ENCODE peak calls at places on chromosomes 5 and 9, in four cellular contexts. Q is left lung, P is Panc1, X is lower lobe of right lung. D is an unnamed sample. For H3K4me1 and H3K36me3, the result is how much of the 10 kb centered on the place peaks cover.

GRCh38 chr9:123753011-123753410 is 176.9 kb downstream of the DENND1A start:
- DNase-seq in Q (no peak), P (no peak), X (no peak), D (no peak)

GRCh38 chr9:88593537-88594185 is 58.7 kb downstream of the NXNL2 start:
- DNase-seq in Q (no peak), P (peak), X (no peak), D (peak)

GRCh38 chr9:131324736-131325679 is 35.5 kb downstream of the PLPP7 start:
- DNase-seq in Q (no peak), P (no peak), X (peak), D (no peak)

GRCh38 chr5:85670417-85670816 is 947.3 kb upstream of the COX7C start:
- DNase-seq in Q (no peak), P (no peak), X (no peak), D (no peak)

GRCh38 chr5:26791021-26791420 is 247.4 kb downstream of the CDH9 start:
- DNase-seq in Q (no peak), P (peak), X (no peak), D (no peak)

GRCh38 chr9:34759432-34760134 is 49.6 kb upstream of the CCL21 start:
- DNase-seq in Q (no peak), P (no peak), X (no peak), D (no peak)

GRCh38 chr5:134506054-134507039 is 19.1 kb upstream of the JADE2 start:
- DNase-seq in Q (peak), P (no peak), X (peak), D (peak)

GRCh38 chr5:11724947-11725346 is 179.3 kb downstream of the CTNND2 start:
- DNase-seq in Q (no peak), P (no peak), X (no peak), D (no peak)

GRCh38 chr5:96569770-96570169 is 92.4 kb upstream of the CAST start:
- DNase-seq in Q (no peak), P (no peak), X (no peak), D (no peak)

GRCh38 chr5:94691270-94691669 is 72.8 kb downstream of the SLF1 start:
- DNase-seq in Q (no peak), P (no peak), X (no peak), D (no peak)

GRCh38 chr5:101717729-101718128 is 578.4 kb downstream of the SLCO4C1 start:
- DNase-seq in Q (no peak), P (no peak), X (no peak), D (no peak)

GRCh38 chr9:83299556-83299955 is 236.6 kb upstream of the RASEF start:
- DNase-seq in Q (peak), P (no peak), X (no peak), D (no peak)

GRCh38 chr5:68382640-68383039 is 167.1 kb downstream of the PIK3R1 start:
- DNase-seq in Q (no peak), P (no peak), X (no peak), D (no peak)

GRCh38 chr5:6117212-6117611 is 261.1 kb downstream of the MED10 start:
- DNase-seq in Q (no peak), P (no peak), X (no peak), D (no peak)

GRCh38 chr9:120650352-120650751 is 63.9 kb downstream of the MEGF9 start:
- DNase-seq in Q (no peak), P (no peak), X (no peak), D (peak)

GRCh38 chr5:14186132-14186830 is 43.1 kb downstream of the TRIO start:
- DNase-seq in Q (no peak), P (peak), X (no peak), D (no peak)
- H3K4me1 ChIP-seq in Q (half or more), P (half or more), X (half or more), D (under half)

GRCh38 chr9:122418016-122418415 is 47.2 kb downstream of the PTGS1 start:
- DNase-seq in Q (no peak), P (no peak), X (no peak), D (no peak)

DNA sequence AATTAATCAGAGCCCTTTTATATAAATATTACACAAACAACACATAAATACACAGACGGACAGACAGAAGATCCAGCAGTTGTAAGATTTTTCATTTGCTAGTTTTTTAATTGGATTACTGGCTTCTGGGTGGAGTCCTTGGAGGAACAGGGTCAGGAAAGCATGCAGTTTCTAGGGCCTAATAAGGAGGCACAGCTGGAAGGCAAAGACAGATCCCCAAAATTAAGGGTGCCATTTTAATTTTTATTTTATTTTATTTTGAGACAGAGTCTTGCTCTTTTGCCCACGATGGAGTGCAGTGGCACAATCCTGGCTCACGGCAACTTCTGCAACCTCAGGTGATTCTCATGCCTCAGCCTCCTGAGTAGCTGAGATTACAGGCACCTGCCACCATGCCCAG is 49.5 kb downstream of the PTGS1 start:
- DNase-seq in Q (no peak), P (no peak), X (no peak), D (no peak)
- H3K4me3 ChIP-seq in Q (no peak), P (no peak), X (no peak), D (no peak)

GRCh38 chr9:132927704-132928103 is 16.7 kb downstream of the TSC1 start:
- DNase-seq in Q (no peak), P (no peak), X (no peak), D (no peak)

GRCh38 chr9:132919609-132920268 is 24.7 kb downstream of the TSC1 start:
- DNase-seq in Q (no peak), P (no peak), X (no peak), D (no peak)

GRCh38 chr9:132923346-132923902 is 21.0 kb downstream of the TSC1 start:
- DNase-seq in Q (no peak), P (no peak), X (no peak), D (no peak)
- H3K36me3 ChIP-seq in Q (under half), P (under half), X (half or more), D (under half)

GRCh38 chr9:110131499-110131898 is 76.5 kb downstream of the C9orf152 start:
- DNase-seq in Q (no peak), P (no peak), X (no peak), D (no peak)

GRCh38 chr9:110130791-110131416 is 77.1 kb downstream of the C9orf152 start:
- DNase-seq in Q (no peak), P (no peak), X (no peak), D (no peak)

GRCh38 chr9:110128664-110129329 is 79.2 kb downstream of the C9orf152 start:
- DNase-seq in Q (no peak), P (no peak), X (no peak), D (no peak)

GRCh38 chr9:110130211-110130610 is 77.7 kb downstream of the C9orf152 start:
- DNase-seq in Q (no peak), P (no peak), X (no peak), D (no peak)

DNA sequence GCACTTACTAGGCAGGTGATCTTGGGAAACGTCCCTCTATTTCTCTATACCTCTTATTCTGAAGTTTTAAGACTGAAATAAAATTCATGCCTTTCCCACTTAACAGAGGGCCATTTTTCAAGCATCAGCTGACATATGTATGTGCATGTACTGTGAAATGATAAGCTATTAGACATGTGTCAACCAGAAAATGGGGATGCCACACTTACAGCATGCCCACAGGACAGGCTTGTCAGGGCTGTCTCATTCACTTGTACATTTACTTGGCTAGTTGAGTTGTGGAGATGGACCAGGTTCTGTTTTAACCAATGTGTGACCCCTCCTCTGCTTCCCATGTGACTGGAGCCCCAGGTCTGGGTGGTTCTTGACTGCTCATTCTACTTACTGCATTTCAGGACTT is 78.5 kb downstream of the C9orf152 start:
- DNase-seq in Q (no peak), P (no peak), X (no peak), D (no peak)
- H3K4me1 ChIP-seq in Q (half or more), P (under half), X (half or more), D (half or more)

GRCh38 chr9:92535940-92536850 is at the start of gene ECM2:
- DNase-seq in Q (no peak), P (no peak), X (no peak), D (no peak)
- H3K4me3 ChIP-seq in Q (peak), P (no peak), X (peak), D (no peak)

DNA sequence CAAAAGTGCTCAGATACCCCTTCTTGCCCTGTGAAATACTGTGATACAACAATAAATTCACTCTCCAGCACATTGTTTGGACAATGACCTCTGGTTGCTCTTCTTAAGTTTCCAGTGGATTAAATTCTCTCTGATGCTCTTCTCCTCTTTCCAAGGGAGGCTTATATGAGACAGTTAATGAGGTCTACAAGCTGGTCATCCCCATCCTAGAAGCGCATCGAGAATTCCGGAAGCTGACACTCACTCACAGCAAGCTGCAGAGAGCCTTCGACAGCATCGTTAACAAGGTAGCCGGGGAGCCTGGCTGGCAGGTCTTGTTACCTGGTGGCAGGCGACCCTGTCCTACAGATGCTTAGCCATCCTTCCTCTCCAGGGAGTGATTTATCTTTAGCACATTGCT is 226.5 kb downstream of the DOCK8 start:
- DNase-seq in Q (no peak), P (no peak), X (no peak), D (no peak)
- H3K36me3 ChIP-seq in Q (under half), P (under half), X (half or more), D (under half)

GRCh38 chr9:121780641-121781040 is 129.2 kb downstream of the DAB2IP start:
- DNase-seq in Q (no peak), P (no peak), X (no peak), D (no peak)

GRCh38 chr9:121780177-121780576 is 128.7 kb downstream of the DAB2IP start:
- DNase-seq in Q (no peak), P (no peak), X (no peak), D (no peak)

GRCh38 chr9:121778252-121779225 is 127.1 kb downstream of the DAB2IP start:
- DNase-seq in Q (no peak), P (no peak), X (no peak), D (no peak)

GRCh38 chr9:121781143-121781542 is 129.7 kb downstream of the DAB2IP start:
- DNase-seq in Q (no peak), P (no peak), X (no peak), D (no peak)

DNA sequence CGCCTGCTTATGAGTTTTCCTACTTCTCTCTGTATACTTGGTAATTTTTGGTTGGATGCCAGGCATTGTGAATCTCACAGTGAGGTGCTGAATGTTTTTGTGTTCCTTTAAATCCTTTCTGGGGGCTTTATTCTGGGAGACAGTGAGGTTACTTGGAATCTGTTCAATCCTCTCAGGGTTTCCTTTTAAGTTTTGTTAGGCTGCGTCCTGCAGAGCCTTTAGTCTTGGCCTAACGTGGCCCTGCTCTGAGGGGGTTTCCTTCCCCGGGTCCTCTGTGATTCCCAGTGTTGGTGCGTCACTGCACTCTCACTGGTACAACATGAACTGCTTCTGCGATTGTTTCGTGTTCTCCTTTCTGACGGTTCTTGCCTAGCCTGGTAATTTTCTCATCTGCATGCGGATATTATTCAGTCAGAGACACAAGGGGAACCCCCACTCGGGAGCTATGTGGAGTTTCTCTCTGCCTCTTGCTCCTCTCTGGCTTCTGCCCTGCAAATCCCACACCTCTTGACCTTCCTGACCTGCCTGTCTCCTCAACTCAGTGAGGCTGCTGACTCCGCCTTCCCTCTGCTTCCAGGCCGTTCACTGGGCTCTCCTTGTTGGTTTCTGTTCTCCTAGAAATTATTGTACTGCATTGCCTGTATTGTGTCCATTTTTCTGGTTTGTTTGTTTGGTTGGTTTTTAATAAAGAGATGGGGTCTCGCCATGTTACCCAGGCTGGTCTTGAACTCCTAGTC is 128.1 kb downstream of the DAB2IP start:
- DNase-seq in Q (no peak), P (no peak), X (no peak), D (no peak)
- H3K4me1 ChIP-seq in Q (under half), P (under half), X (under half), D (under half)